ENCODE peak calls at places on chromosomes 7 and 10, in seven cellular contexts. S is colonic mucosa, I is lower lobe of right lung, G is tibial artery, L is cardiac fibroblast, H is left ventricle myocardium inferior, M is fibroblast of the aortic adventitia. Z is an unnamed sample.

GRCh38 chr7:157089100-157089510 is 49.6 kb upstream of the UBE3C start:
- DNase-seq in S (no peak), H (no peak), M (no peak), I (no peak), L (no peak), G (no peak), Z (no peak)

GRCh38 chr10:44908071-44908709 is 2.9 kb upstream of the TMEM72 start:
- DNase-seq in L (peak; percentile 84), H (no peak), I (no peak), M (peak; percentile 32), S (no peak), G (no peak), Z (no peak)

GRCh38 chr10:70903262-70903921 is 15.0 kb upstream of the PCBD1 start:
- DNase-seq in G (peak; percentile 54), S (peak; percentile 59), M (peak; percentile 55), I (no peak), L (peak; percentile 74), H (peak; percentile 66), Z (no peak)

GRCh38 chr7:34187908-34188307 is 282.6 kb downstream of the BMPER start:
- DNase-seq in I (no peak), G (no peak), S (no peak), H (no peak), L (no peak), M (no peak), Z (no peak)

GRCh38 chr7:106774768-106775551 is 90.1 kb upstream of the PIK3CG start:
- DNase-seq in S (no peak), M (no peak), G (peak; percentile 24), H (no peak), I (peak; percentile 54), L (peak; percentile 56), Z (no peak)

GRCh38 chr7:108592633-108593277 is 23.1 kb downstream of the DNAJB9 start:
- DNase-seq in L (peak; percentile 36), G (no peak), H (no peak), S (no peak), M (peak; percentile 9), I (no peak), Z (no peak)

GRCh38 chr7:155865830-155866545 is 53.7 kb upstream of the SHH start:
- DNase-seq in G (no peak), M (no peak), L (no peak), I (no peak), S (peak; percentile 67), H (no peak), Z (no peak)

GRCh38 chr7:1725199-1725701 is 55.2 kb downstream of the ELFN1 start:
- DNase-seq in I (no peak), M (peak; percentile 34), S (no peak), G (no peak), H (peak; percentile 85), L (peak; percentile 15), Z (no peak)

GRCh38 chr10:33638891-33639290 is 304.4 kb upstream of the NRP1 start:
- DNase-seq in H (no peak), S (no peak), G (no peak), L (no peak), I (no peak), M (no peak), Z (no peak)

GRCh38 chr7:137957887-137958286 is 44.0 kb downstream of the CREB3L2 start:
- DNase-seq in G (peak; percentile 74), H (peak; percentile 31), L (peak; percentile 70), S (no peak), I (no peak), M (peak; percentile 63), Z (no peak)

GRCh38 chr10:13633689-13634088 is 46.9 kb downstream of the PRPF18 start:
- DNase-seq in L (peak; percentile 97), G (peak; percentile 73), I (no peak), H (peak; percentile 78), M (peak; percentile 91), S (peak; percentile 23), Z (no peak)

GRCh38 chr10:73898730-73899400 is 12.1 kb upstream of the PLAU start:
- DNase-seq in M (peak; percentile 47), L (no peak), S (no peak), G (no peak), H (no peak), I (no peak), Z (no peak)

GRCh38 chr10:31064334-31064733 is 32.7 kb upstream of the ZNF438 start:
- DNase-seq in M (peak; percentile 94), L (peak; percentile 73), H (peak; percentile 22), I (no peak), G (peak; percentile 64), S (no peak), Z (no peak)

GRCh38 chr7:27165089-27165654 is at the start of gene HOXA9:
- DNase-seq in L (no peak), H (peak; percentile 32), M (no peak), S (peak; percentile 90), I (peak; percentile 78), G (peak; percentile 98), Z (no peak)

GRCh38 chr7:157657741-157658740 is 321.2 kb downstream of the DNAJB6 start:
- DNase-seq in M (no peak), G (no peak), H (no peak), L (no peak), I (no peak), S (no peak), Z (no peak)

GRCh38 chr10:18822156-18822555 is 162.9 kb downstream of the ARL5B start:
- DNase-seq in S (no peak), G (no peak), I (no peak), M (peak; percentile 40), H (no peak), L (peak; percentile 7), Z (no peak)

GRCh38 chr10:104059364-104059763 is 26.3 kb downstream of the COL17A1 start:
- DNase-seq in M (no peak), L (no peak), S (no peak), G (no peak), H (no peak), I (no peak), Z (no peak)

GRCh38 chr10:3741688-3742461 is 43.1 kb downstream of the KLF6 start:
- DNase-seq in M (peak; percentile 86), I (no peak), L (peak; percentile 22), G (no peak), S (no peak), H (no peak), Z (no peak)

GRCh38 chr7:28013441-28013840 is 167.2 kb downstream of the JAZF1 start:
- DNase-seq in H (no peak), G (no peak), S (no peak), L (no peak), I (no peak), M (no peak), Z (no peak)

GRCh38 chr7:36506820-36507219 is 117.2 kb downstream of the ANLN start:
- DNase-seq in H (no peak), I (no peak), M (peak; percentile 39), G (no peak), L (no peak), S (no peak), Z (no peak)

GRCh38 chr10:129390147-129390546 is 76.9 kb upstream of the MGMT start:
- DNase-seq in G (no peak), M (no peak), I (no peak), S (no peak), L (no peak), H (no peak), Z (no peak)

GRCh38 chr10:33660329-33660728 is 325.9 kb upstream of the NRP1 start:
- DNase-seq in M (no peak), I (no peak), G (no peak), L (no peak), S (no peak), H (no peak), Z (no peak)

GRCh38 chr10:97171001-97171400 is 14.8 kb downstream of the SLIT1 start:
- DNase-seq in S (no peak), M (no peak), G (no peak), H (no peak), I (no peak), L (no peak), Z (no peak)

GRCh38 chr7:55574062-55574717 is 1.9 kb upstream of the VOPP1 start:
- DNase-seq in I (no peak), G (no peak), H (no peak), L (peak; percentile 50), M (peak; percentile 54), S (no peak), Z (no peak)
- H3K4me3 ChIP-seq in I (no peak overlapping the region), G (no peak overlapping the region), H (peak overlapping the region; percentile 78), L (no peak overlapping the region), M (no peak overlapping the region), S (no peak overlapping the region), Z (no peak overlapping the region)

DNA sequence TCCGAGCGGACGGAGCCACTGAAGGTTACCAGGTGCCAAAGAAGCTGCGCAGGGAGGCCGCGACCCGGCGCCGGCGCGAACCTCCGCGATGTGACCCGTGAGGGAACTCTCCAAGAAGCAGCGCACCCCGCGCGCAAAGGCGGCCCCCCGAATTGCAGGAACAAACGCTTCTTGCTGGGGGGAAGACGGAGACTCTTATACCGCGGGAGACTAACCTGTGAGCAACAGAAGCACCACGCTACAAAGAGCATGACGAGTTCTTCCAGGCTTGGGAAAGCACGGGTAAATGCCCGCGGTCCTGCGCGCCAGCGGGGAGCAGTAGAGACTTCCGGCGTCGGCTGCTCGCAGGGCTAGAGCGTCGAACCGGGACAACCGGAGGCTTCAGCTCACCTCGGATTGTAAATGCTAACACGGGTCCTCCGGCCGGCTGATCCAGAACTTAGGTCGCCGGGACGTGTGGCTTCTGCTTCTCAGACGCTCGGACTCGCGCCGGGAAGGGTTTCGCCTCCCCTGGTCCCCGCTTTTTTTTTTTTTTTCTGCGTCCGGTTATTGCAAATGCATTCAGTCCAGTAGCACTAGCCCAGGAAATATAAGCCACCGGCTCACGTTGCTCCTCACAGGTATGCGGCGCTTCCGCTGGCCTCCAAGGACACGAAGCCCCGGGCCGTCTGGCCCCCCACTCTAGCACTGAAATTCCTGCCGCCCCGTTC is at the start of gene COA1:
- DNase-seq in S (peak; percentile 89), G (peak; percentile 82), M (peak; percentile 93), H (peak; percentile 88), I (peak; percentile 92), L (peak; percentile 95), Z (peak; percentile 84)
- TF ChIP-seq CTCF in S (no peak), G (no peak), M (peak; percentile 20), H (peak; percentile 32), I (no peak), L (no peak), Z (no peak)

DNA sequence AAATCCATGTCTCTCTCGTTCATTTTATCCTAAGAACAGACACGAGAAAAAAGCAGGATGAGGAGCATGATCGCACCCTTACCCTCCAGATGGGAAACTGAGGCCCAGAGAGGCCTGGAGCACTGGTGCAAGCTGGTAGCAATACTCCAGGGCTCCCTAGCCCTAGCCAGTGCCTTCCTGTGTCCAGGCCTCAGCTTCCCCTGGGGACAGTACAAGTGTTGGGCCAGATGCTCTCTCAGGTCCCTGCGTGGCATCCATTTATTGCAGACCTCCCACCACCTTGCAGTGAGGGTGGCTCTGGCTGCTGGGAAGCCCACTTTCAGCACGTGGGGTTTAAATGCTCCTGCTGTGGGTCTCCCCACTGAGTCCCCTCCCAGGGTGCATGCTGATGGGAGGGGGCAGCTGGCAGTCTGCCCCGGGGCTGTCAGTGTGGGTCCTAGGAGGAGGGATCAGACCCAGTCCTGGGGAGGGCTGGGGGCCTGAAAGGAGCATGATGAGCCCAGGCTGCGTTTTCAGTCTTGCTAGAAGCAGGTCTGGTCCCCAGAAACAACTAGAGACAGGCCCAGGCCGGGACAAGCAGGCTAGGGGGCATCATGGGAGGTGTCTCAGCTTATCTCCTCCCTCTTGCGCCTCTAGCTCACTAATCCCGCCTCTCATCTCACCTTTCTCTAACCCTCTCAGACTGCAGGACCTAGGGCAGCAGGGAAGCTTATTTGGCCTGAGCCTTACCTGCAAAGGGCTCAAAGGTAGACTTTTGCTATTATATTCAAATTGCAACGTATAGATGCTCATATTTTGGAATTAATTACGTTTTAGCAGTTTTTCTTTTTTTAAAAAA is 662 bp upstream of the PPIF start:
- DNase-seq in G (no peak), L (no peak), I (no peak), H (no peak), M (no peak), S (peak; percentile 21), Z (no peak)
- H3K4me3 ChIP-seq in G (no peak overlapping the region), L (no peak overlapping the region), I (peak overlapping the region; percentile 94), H (peak overlapping the region; percentile 91), M (no peak overlapping the region), S (no peak overlapping the region), Z (peak overlapping the region; percentile 78)

GRCh38 chr7:93551063-93551895 is 23.2 kb downstream of the CALCR start:
- DNase-seq in I (no peak), L (peak; percentile 69), M (peak; percentile 69), S (no peak), G (no peak), H (no peak), Z (peak; percentile 7)
- TF ChIP-seq CTCF in I (peak; percentile 49), L (peak; percentile 62), M (peak; percentile 63), S (no peak), G (peak; percentile 5), H (peak; percentile 45), Z (peak; percentile 45)

Z was measured in LNCaP clone FGC.